ENCODE peak calls at places on chromosomes 7 and 10, in four cellular contexts. I, O, G and C are unnamed samples.

GRCh38 chr7:48548667-48549066 is 375.7 kb upstream of the CDC14C start:
- DNase-seq in G (no peak), O (no peak), I (no peak), C (no peak)

GRCh38 chr10:126521354-126521753 is 133.1 kb upstream of the ADAM12 start:
- DNase-seq in G (no peak), I (no peak), O (no peak), C (no peak)

GRCh38 chr7:85186083-85186520 is 754 bp downstream of the SEMA3D start:
- DNase-seq in I (peak), O (peak), G (no peak), C (peak)

GRCh38 chr7:47743898-47744612 is 162.1 kb upstream of the TNS3 start:
- DNase-seq in G (no peak), O (no peak), I (no peak), C (no peak)

GRCh38 chr7:21304836-21305235 is 123.0 kb upstream of the SP4 start:
- DNase-seq in I (no peak), O (no peak), G (no peak), C (no peak)

GRCh38 chr10:24952701-24953349 is 419 bp upstream of the PRTFDC1 start:
- DNase-seq in O (peak), G (peak), I (peak), C (no peak)

GRCh38 chr10:58456180-58456579 is 56.5 kb upstream of the BICC1 start:
- DNase-seq in I (no peak), G (no peak), O (no peak), C (no peak)

GRCh38 chr7:22301790-22302189 is 55.2 kb downstream of the RAPGEF5 start:
- DNase-seq in O (no peak), I (no peak), G (no peak), C (no peak)

GRCh38 chr10:130436633-130437032 is 300.4 kb downstream of the GLRX3 start:
- DNase-seq in G (no peak), O (no peak), I (no peak), C (no peak)

GRCh38 chr10:3452234-3452633 is 279.7 kb upstream of the PITRM1 start:
- DNase-seq in I (no peak), O (no peak), G (no peak), C (no peak)

GRCh38 chr10:70602665-70603438 is at the start of gene PRF1:
- DNase-seq in I (peak), G (peak), O (no peak), C (peak)

GRCh38 chr10:87723500-87723899 is 63.8 kb downstream of the PAPSS2 start:
- DNase-seq in O (no peak), I (no peak), G (no peak), C (peak)

GRCh38 chr10:77500754-77501151 is 136.9 kb downstream of the KCNMA1 start:
- DNase-seq in I (no peak), O (no peak), G (no peak), C (no peak)

GRCh38 chr7:99078416-99078815 is 65.5 kb downstream of the SMURF1 start:
- DNase-seq in O (no peak), I (no peak), G (no peak), C (no peak)

GRCh38 chr7:44066111-44066460 is 719 bp upstream of the PGAM2 start:
- DNase-seq in I (no peak), G (no peak), O (no peak), C (no peak)

GRCh38 chr10:80357000-80357803 is 621 bp downstream of the DYDC2 start:
- DNase-seq in O (no peak), I (no peak), G (no peak), C (peak)

GRCh38 chr10:24518411-24518810 is 205.3 kb downstream of the ARHGAP21 start:
- DNase-seq in I (no peak), G (no peak), O (no peak), C (no peak)

GRCh38 chr7:102415685-102416225 is 17.6 kb upstream of the ORAI2 start:
- DNase-seq in I (no peak), G (peak), O (no peak), C (no peak)

GRCh38 chr7:154748387-154748786 is 254.5 kb downstream of the PAXIP1 start:
- DNase-seq in I (no peak), G (no peak), O (no peak), C (no peak)

GRCh38 chr10:5976689-5977470 is 463 bp downstream of the IL15RA start:
- DNase-seq in I (peak), O (peak), G (no peak), C (peak)

GRCh38 chr10:58282615-58283014 is 13.7 kb downstream of the CISD1 start:
- DNase-seq in O (no peak), G (no peak), I (no peak), C (no peak)